ENCODE peak calls at places on chromosomes 16 and 17, in seven cellular contexts. J, S, M, H, A, E and K are unnamed samples.

GRCh38 chr17:61399131-61400057 is at the start of gene TBX2:
- DNase-seq in M (peak; percentile 95), E (peak; percentile 63), S (no peak), J (no peak), H (peak; percentile 89), A (peak; percentile 63), K (peak; percentile 88)

GRCh38 chr16:27977966-27978365 is 85.5 kb downstream of the GSG1L start:
- DNase-seq in S (no peak), H (no peak), A (no peak), E (no peak), M (no peak), J (no peak), K (peak; percentile 34)

GRCh38 chr16:61323456-61323855 is 712.8 kb downstream of the CDH8 start:
- DNase-seq in S (no peak), H (no peak), J (no peak), A (no peak), E (no peak), M (no peak), K (no peak)

GRCh38 chr17:29733151-29733550 is 110.4 kb upstream of the CORO6 start:
- DNase-seq in J (no peak), M (no peak), A (no peak), S (peak; percentile 72), H (no peak), E (no peak), K (no peak)

GRCh38 chr17:20206068-20206467 is 196.9 kb downstream of the SPECC1 start:
- DNase-seq in E (no peak), H (no peak), S (no peak), M (no peak), J (no peak), A (peak; percentile 43), K (no peak)

GRCh38 chr16:17470871-17471744 is at the start of gene XYLT1:
- DNase-seq in S (no peak), J (peak; percentile 76), H (peak; percentile 49), M (peak; percentile 96), E (peak; percentile 66), A (peak; percentile 89), K (peak; percentile 51)

GRCh38 chr17:40950176-40950575 is 12.7 kb upstream of the KRT23 start:
- DNase-seq in A (no peak), J (no peak), E (no peak), M (no peak), S (no peak), H (no peak), K (no peak)

GRCh38 chr17:51650202-51650601 is 389.9 kb downstream of the UTP18 start:
- DNase-seq in H (no peak), J (no peak), M (no peak), E (no peak), A (no peak), S (no peak), K (no peak)

GRCh38 chr17:76841776-76842405 is 26.3 kb upstream of the MGAT5B start:
- DNase-seq in H (no peak), M (no peak), E (no peak), A (no peak), J (no peak), S (no peak), K (no peak)

DNA sequence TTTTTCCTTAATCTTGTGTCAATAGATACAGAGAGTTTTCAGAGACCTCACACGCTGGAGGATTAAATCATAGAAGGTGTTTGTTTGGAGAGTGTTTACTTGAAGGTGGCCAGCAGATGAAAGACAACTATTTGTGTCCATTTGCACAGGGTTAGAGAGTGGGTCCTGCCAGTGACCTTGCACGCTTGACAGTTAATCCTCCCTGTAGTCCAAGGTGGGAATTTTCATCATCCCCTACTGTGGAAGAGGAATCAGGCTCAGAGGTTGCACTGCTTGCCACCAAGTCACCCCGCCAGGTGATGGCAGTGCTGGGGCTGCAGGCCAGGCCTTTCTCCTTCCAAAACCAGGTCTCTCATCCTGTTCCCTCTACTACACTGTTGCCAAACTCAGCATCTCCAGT is 12.3 kb downstream of the CDH1 start:
- DNase-seq in M (no peak), E (no peak), J (no peak), H (peak; percentile 73), S (no peak), A (no peak), K (no peak)
- TF ChIP-seq CTCF in M (no peak), E (no peak), J (peak; percentile 16), H (peak; percentile 35), S (no peak), A (no peak), K (no peak)

GRCh38 chr17:36850794-36851193 is 86.5 kb upstream of the LHX1 start:
- DNase-seq in H (no peak), M (no peak), E (no peak), A (no peak), J (no peak), S (no peak), K (no peak)
- H3K4me3 ChIP-seq in H (no peak overlapping the region), M (no peak overlapping the region), E (no peak overlapping the region), A (no peak overlapping the region), J (no peak overlapping the region), S (no peak overlapping the region), K (no peak overlapping the region)

DNA sequence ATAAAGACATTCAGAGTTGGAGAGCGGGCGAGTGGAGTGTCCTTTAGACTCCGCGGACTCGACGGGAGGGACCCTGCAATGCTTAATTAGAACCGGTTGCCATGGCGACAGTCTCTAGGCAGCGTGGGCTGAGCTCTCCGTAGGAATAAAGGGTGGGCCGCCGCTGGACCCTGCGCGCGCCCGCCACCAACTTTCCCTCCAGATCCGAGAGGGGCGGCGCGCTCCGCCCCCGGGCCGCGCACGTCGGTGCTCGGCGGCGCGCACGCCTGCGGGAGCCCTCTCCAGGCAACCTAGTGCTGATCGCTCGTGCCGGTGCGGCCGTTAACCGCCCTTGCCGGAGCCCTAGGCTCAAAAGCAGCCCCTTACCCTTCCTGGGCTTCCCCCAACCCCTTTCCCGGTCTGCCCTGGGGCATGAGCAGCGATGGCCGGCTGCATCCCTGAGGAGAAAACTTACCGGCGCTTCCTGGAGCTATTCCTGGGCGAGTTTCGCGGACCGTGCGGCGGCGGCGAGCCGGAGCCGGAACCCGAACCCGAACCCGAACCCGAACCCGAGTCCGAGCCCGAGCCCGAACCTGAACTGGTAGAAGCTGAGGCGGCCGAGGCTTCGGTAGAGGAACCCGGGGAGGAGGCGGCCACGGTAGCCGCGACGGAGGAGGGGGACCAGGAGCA is at the start of gene PPM1E:
- DNase-seq in J (peak; percentile 58), M (no peak), A (no peak), H (peak; percentile 63), E (peak; percentile 35), S (no peak), K (peak; percentile 25)
- TF ChIP-seq CTCF in J (no peak), M (no peak), A (no peak), H (no peak), E (no peak), S (no peak), K (no peak)

GRCh38 chr16:49775581-49775980 is 80.3 kb downstream of the ZNF423 start:
- DNase-seq in M (no peak), J (no peak), H (no peak), E (no peak), S (no peak), A (no peak), K (no peak)
- H3K4me3 ChIP-seq in M (no peak overlapping the region), J (no peak overlapping the region), H (no peak overlapping the region), E (no peak overlapping the region), S (no peak overlapping the region), A (peak overlapping the region; percentile 54), K (peak overlapping the region; percentile 35)

DNA sequence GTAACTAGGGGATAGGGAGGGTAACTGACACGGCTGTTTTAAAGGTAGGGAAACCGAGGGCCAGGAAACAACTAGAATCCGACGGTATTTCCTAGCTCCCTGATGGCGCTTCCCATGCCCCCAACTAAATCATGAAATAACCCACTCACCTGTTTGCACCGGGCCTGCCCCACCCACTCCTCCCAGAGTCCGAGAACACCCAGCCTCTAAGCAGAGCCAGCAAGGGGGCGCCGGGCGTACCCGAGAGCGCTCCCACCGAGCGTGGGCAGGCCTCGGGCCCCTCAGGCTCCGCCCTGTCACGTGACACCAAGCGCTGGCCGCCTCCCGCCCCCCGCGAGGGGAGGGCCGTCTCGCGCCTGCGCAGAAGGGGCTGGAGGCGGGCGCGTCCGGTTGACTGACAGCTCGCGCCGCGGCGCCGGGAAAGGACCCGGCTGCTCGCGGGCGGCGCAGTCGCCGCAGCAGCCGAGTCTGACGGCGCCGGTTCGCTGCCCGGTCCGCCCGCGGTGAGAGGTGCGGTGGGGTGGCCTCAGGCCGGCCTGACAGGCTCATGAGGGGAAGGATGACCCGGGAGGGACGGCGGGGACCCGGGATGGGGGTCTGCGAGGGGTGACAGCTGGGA is at the start of gene KIAA0513:
- DNase-seq in S (peak; percentile 98), H (peak; percentile 99), E (peak; percentile 96), M (peak; percentile 95), A (peak; percentile 55), J (peak; percentile 91), K (peak; percentile 93)
- TF ChIP-seq CTCF in S (peak; percentile 51), H (peak; percentile 65), E (peak; percentile 6), M (peak; percentile 21), A (no peak), J (peak; percentile 37), K (peak; percentile 29)

GRCh38 chr17:1180958-1181768 is 1.4 kb upstream of the ABR start:
- DNase-seq in S (no peak), E (no peak), A (no peak), M (no peak), J (no peak), H (no peak), K (no peak)
- H3K4me3 ChIP-seq in S (no peak overlapping the region), E (no peak overlapping the region), A (no peak overlapping the region), M (no peak overlapping the region), J (no peak overlapping the region), H (no peak overlapping the region), K (no peak overlapping the region)

DNA sequence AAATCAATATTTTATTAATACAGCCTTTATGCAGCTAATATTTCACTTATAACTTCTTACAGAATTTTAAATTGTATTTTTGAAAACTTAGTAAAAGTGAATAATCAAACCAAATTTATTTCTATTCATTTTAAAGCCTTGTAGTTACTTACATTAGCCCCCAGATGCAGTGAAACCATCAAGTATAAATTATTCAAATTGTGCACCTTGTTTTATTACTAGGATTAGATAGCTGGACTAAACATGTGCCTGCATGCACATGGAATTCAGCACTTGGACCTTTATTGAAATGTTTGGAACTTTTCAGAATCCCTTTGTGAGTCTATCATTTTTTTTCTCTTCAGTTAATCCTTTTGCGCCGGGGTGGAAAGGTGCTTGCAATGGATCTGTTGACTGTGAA is 4.7 kb downstream of the ZPBP2 start:
- DNase-seq in M (no peak), H (no peak), A (no peak), E (no peak), S (no peak), J (no peak), K (no peak)
- TF ChIP-seq CTCF in M (peak; percentile 41), H (no peak), A (peak; percentile 48), E (no peak), S (no peak), J (peak; percentile 62), K (peak; percentile 43)

GRCh38 chr17:5419959-5420653 is at the start of gene RPAIN:
- DNase-seq in A (peak; percentile 62), M (peak; percentile 93), H (peak; percentile 76), E (peak; percentile 93), S (peak; percentile 97), J (peak; percentile 89), K (peak; percentile 90)

GRCh38 chr17:5419356-5419958 is at the start of gene NUP88:
- DNase-seq in H (peak; percentile 93), A (peak; percentile 89), S (peak; percentile 99), M (peak; percentile 97), J (peak; percentile 97), E (peak; percentile 96), K (peak; percentile 96)

GRCh38 chr17:5413682-5414081 is 5.8 kb downstream of the NUP88 start:
- DNase-seq in E (peak; percentile 10), H (no peak), J (no peak), S (no peak), A (no peak), M (no peak), K (no peak)

GRCh38 chr17:5418858-5419355 is 555 bp downstream of the NUP88 start:
- DNase-seq in A (no peak), S (no peak), J (no peak), H (no peak), M (no peak), E (peak; percentile 74), K (no peak)

GRCh38 chr17:5416886-5417285 is 2.6 kb downstream of the NUP88 start:
- DNase-seq in J (no peak), E (peak; percentile 41), M (no peak), H (no peak), S (no peak), A (no peak), K (no peak)
- H3K4me3 ChIP-seq in J (no peak overlapping the region), E (no peak overlapping the region), M (no peak overlapping the region), H (no peak overlapping the region), S (no peak overlapping the region), A (no peak overlapping the region), K (no peak overlapping the region)